ENCODE peak calls at places on chromosomes 6 and 20, in seven cellular contexts. One of them, this sample, is unnamed.

GRCh38 chr6:36985384-36985962 is 523 bp downstream of the MTCH1 start:
- DNase-seq in iPS-NIHi11: no peak
- DNase-seq in HEK293T: no peak
- DNase-seq in T-cell: no peak
- DNase-seq in RPMI8226: peak
- DNase-seq in NCI-H2081: no peak
- DNase-seq in epithelial cell of esophagus: no peak
- DNase-seq in this sample: no peak

GRCh38 chr6:27127874-27128795 is 119.4 kb upstream of the PRSS16 start:
- DNase-seq in iPS-NIHi11: no peak
- DNase-seq in HEK293T: no peak
- DNase-seq in T-cell: no peak
- DNase-seq in RPMI8226: no peak
- DNase-seq in NCI-H2081: no peak
- DNase-seq in epithelial cell of esophagus: no peak
- DNase-seq in this sample: no peak

GRCh38 chr6:48744948-48745347 is 634.0 kb upstream of the PTCHD4 start:
- DNase-seq in iPS-NIHi11: no peak
- DNase-seq in HEK293T: no peak
- DNase-seq in T-cell: no peak
- DNase-seq in RPMI8226: no peak
- DNase-seq in NCI-H2081: no peak
- DNase-seq in epithelial cell of esophagus: peak
- DNase-seq in this sample: no peak

GRCh38 chr20:37158248-37158647 is 20.9 kb upstream of the RPN2 start:
- DNase-seq in iPS-NIHi11: no peak
- DNase-seq in HEK293T: no peak
- DNase-seq in T-cell: no peak
- DNase-seq in RPMI8226: no peak
- DNase-seq in NCI-H2081: no peak
- DNase-seq in epithelial cell of esophagus: no peak
- DNase-seq in this sample: no peak

GRCh38 chr6:130965657-130966056 is 97.4 kb downstream of the EPB41L2 start:
- DNase-seq in iPS-NIHi11: no peak
- DNase-seq in HEK293T: no peak
- DNase-seq in T-cell: no peak
- DNase-seq in RPMI8226: no peak
- DNase-seq in NCI-H2081: no peak
- DNase-seq in epithelial cell of esophagus: peak
- DNase-seq in this sample: no peak

GRCh38 chr6:119158057-119158848 is 79.8 kb upstream of the FAM184A start:
- DNase-seq in iPS-NIHi11: no peak
- DNase-seq in HEK293T: no peak
- DNase-seq in T-cell: no peak
- DNase-seq in RPMI8226: no peak
- DNase-seq in NCI-H2081: no peak
- DNase-seq in epithelial cell of esophagus: no peak
- DNase-seq in this sample: no peak

GRCh38 chr6:45424628-45424955 is 46.9 kb upstream of the SUPT3H start:
- DNase-seq in iPS-NIHi11: no peak
- DNase-seq in HEK293T: no peak
- DNase-seq in T-cell: no peak
- DNase-seq in RPMI8226: no peak
- DNase-seq in NCI-H2081: no peak
- DNase-seq in epithelial cell of esophagus: no peak
- DNase-seq in this sample: no peak

GRCh38 chr6:3013486-3013885 is 13.8 kb downstream of the NQO2 start:
- DNase-seq in iPS-NIHi11: no peak
- DNase-seq in HEK293T: no peak
- DNase-seq in T-cell: no peak
- DNase-seq in RPMI8226: no peak
- DNase-seq in NCI-H2081: no peak
- DNase-seq in epithelial cell of esophagus: peak
- DNase-seq in this sample: no peak

GRCh38 chr6:40256831-40257230 is 322.6 kb upstream of the MOCS1 start:
- DNase-seq in iPS-NIHi11: no peak
- DNase-seq in HEK293T: no peak
- DNase-seq in T-cell: no peak
- DNase-seq in RPMI8226: no peak
- DNase-seq in NCI-H2081: no peak
- DNase-seq in epithelial cell of esophagus: no peak
- DNase-seq in this sample: no peak

GRCh38 chr20:11849270-11849920 is 68.3 kb upstream of the BTBD3 start:
- DNase-seq in iPS-NIHi11: no peak
- DNase-seq in HEK293T: peak
- DNase-seq in T-cell: no peak
- DNase-seq in RPMI8226: no peak
- DNase-seq in NCI-H2081: peak
- DNase-seq in epithelial cell of esophagus: no peak
- DNase-seq in this sample: no peak

GRCh38 chr6:138454976-138455706 is 44.2 kb downstream of the NHSL1 start:
- DNase-seq in iPS-NIHi11: no peak
- DNase-seq in HEK293T: no peak
- DNase-seq in T-cell: peak
- DNase-seq in RPMI8226: no peak
- DNase-seq in NCI-H2081: no peak
- DNase-seq in epithelial cell of esophagus: peak
- DNase-seq in this sample: no peak

GRCh38 chr6:142400495-142400894 is 98.7 kb downstream of the ADGRG6 start:
- DNase-seq in iPS-NIHi11: no peak
- DNase-seq in HEK293T: peak
- DNase-seq in T-cell: no peak
- DNase-seq in RPMI8226: no peak
- DNase-seq in NCI-H2081: no peak
- DNase-seq in epithelial cell of esophagus: no peak
- DNase-seq in this sample: no peak

GRCh38 chr20:46568570-46569129 is 18.2 kb upstream of the OCSTAMP start:
- DNase-seq in iPS-NIHi11: no peak
- DNase-seq in HEK293T: peak
- DNase-seq in T-cell: no peak
- DNase-seq in RPMI8226: peak
- DNase-seq in NCI-H2081: peak
- DNase-seq in epithelial cell of esophagus: peak
- DNase-seq in this sample: no peak

GRCh38 chr20:1838479-1839279 is 56.5 kb upstream of the SIRPA start:
- DNase-seq in iPS-NIHi11: peak
- DNase-seq in HEK293T: no peak
- DNase-seq in T-cell: no peak
- DNase-seq in RPMI8226: no peak
- DNase-seq in NCI-H2081: no peak
- DNase-seq in epithelial cell of esophagus: no peak
- DNase-seq in this sample: peak

GRCh38 chr6:150320450-150320849 is 48.4 kb upstream of the IYD start:
- DNase-seq in iPS-NIHi11: no peak
- DNase-seq in HEK293T: no peak
- DNase-seq in T-cell: no peak
- DNase-seq in RPMI8226: no peak
- DNase-seq in NCI-H2081: no peak
- DNase-seq in epithelial cell of esophagus: no peak
- DNase-seq in this sample: no peak

GRCh38 chr6:158543606-158544185 is 16.2 kb upstream of the TMEM181 start:
- DNase-seq in iPS-NIHi11: no peak
- DNase-seq in HEK293T: no peak
- DNase-seq in T-cell: no peak
- DNase-seq in RPMI8226: no peak
- DNase-seq in NCI-H2081: no peak
- DNase-seq in epithelial cell of esophagus: no peak
- DNase-seq in this sample: no peak

GRCh38 chr20:59729476-59729875 is 125.1 kb downstream of the PHACTR3 start:
- DNase-seq in iPS-NIHi11: no peak
- DNase-seq in HEK293T: no peak
- DNase-seq in T-cell: no peak
- DNase-seq in RPMI8226: no peak
- DNase-seq in NCI-H2081: no peak
- DNase-seq in epithelial cell of esophagus: no peak
- DNase-seq in this sample: no peak

GRCh38 chr6:154370545-154370944 is 13.9 kb upstream of the IPCEF1 start:
- DNase-seq in iPS-NIHi11: peak
- DNase-seq in HEK293T: peak
- DNase-seq in T-cell: peak
- DNase-seq in RPMI8226: peak
- DNase-seq in NCI-H2081: peak
- DNase-seq in epithelial cell of esophagus: peak
- DNase-seq in this sample: no peak

GRCh38 chr6:154001494-154002285 is 37.4 kb upstream of the OPRM1 start:
- DNase-seq in iPS-NIHi11: no peak
- DNase-seq in HEK293T: no peak
- DNase-seq in T-cell: no peak
- DNase-seq in RPMI8226: no peak
- DNase-seq in NCI-H2081: no peak
- DNase-seq in epithelial cell of esophagus: no peak
- DNase-seq in this sample: no peak